ENCODE peak calls at places on chromosomes 12 and 14, in nine cellular contexts. I is hypothalamus; E is brain microvascular endothelial cell; M is stimulated activated CD4-positive, alpha-beta T cell treated with anti-CD3 and anti-CD28 coated beads, Interleukin-1b, Interleukin-23, amount 100 ng/mL, for 24 hours; T is HT1080; Q is lower leg skin; S is mesendoderm; N is activated CD8-positive, alpha-beta memory T cell treated with anti-CD3 and anti-CD28 coated beads for 24 hours; D is left lobe of liver. L is an unnamed sample.
A peak's percentile ranks its signal among the peaks of the same experiment; 100 is the strongest.

GRCh38 chr12:117063162-117063911 is 35.9 kb downstream of the TESC start:
- DNase-seq in I (peak; percentile 20), E (no peak), M (no peak), T (no peak), Q (no peak), S (peak; percentile 5), N (peak; percentile 76), D (no peak), L (no peak)

GRCh38 chr14:95265106-95266094 is 54.3 kb downstream of the CLMN start:
- DNase-seq in I (no peak), E (peak; percentile 96), M (peak; percentile 9), T (peak; percentile 100), Q (peak; percentile 68), S (peak; percentile 96), N (peak; percentile 55), D (no peak), L (peak; percentile 24)

GRCh38 chr12:47377414-47378221 is 297.9 kb upstream of the AMIGO2 start:
- DNase-seq in I (peak; percentile 17), E (peak; percentile 100), M (no peak), T (peak; percentile 97), Q (peak; percentile 99), S (no peak), N (no peak), D (no peak), L (no peak)

GRCh38 chr12:12456637-12457036 is 99.8 kb downstream of the BORCS5 start:
- DNase-seq in I (no peak), E (peak; percentile 49), M (no peak), T (peak; percentile 38), Q (no peak), S (no peak), N (no peak), D (no peak), L (no peak)

GRCh38 chr12:57005980-57006808 is at the start of gene ZBTB39:
- DNase-seq in I (peak; percentile 33), E (peak; percentile 17), M (no peak), T (no peak), Q (no peak), S (peak; percentile 59), N (peak; percentile 86), D (peak; percentile 64), L (peak; percentile 15)

GRCh38 chr14:68891851-68892660 is 87.0 kb downstream of the ACTN1 start:
- DNase-seq in I (no peak), E (peak; percentile 73), M (no peak), T (peak; percentile 61), Q (no peak), S (peak; percentile 80), N (no peak), D (no peak), L (no peak)

GRCh38 chr12:104257913-104258472 is 42.4 kb downstream of the TXNRD1 start:
- DNase-seq in I (no peak), E (no peak), M (no peak), T (no peak), Q (no peak), S (no peak), N (no peak), D (no peak), L (no peak)

GRCh38 chr14:69439516-69440270 is 41.2 kb downstream of the SLC39A9 start:
- DNase-seq in I (no peak), E (no peak), M (no peak), T (no peak), Q (no peak), S (peak; percentile 26), N (no peak), D (no peak), L (no peak)